ENCODE peak calls at places on chromosomes 3 and 15, in six cellular contexts. W is HCT116, A is K562, V is GM12878, N is HepG2, F is SK-N-SH. L is an unnamed sample.

GRCh38 chr15:68335251-68335650 is 57.7 kb downstream of the FEM1B start:
- DNase-seq in A (no peak), V (no peak), F (no peak), N (no peak), W (no peak), L (no peak)

GRCh38 chr15:52514482-52514881 is 14.2 kb downstream of the MYO5A start:
- DNase-seq in W (no peak), A (no peak), V (no peak), F (no peak), N (no peak), L (no peak)

GRCh38 chr15:55183679-55184078 is 13.1 kb downstream of the RSL24D1 start:
- DNase-seq in W (no peak), V (no peak), N (no peak), A (no peak), F (no peak), L (no peak)

GRCh38 chr15:96108405-96108804 is 222.1 kb upstream of the NR2F2 start:
- DNase-seq in W (no peak), A (no peak), V (no peak), N (no peak), F (no peak), L (no peak)

GRCh38 chr3:26712211-26713026 is 89.8 kb downstream of the LRRC3B start:
- DNase-seq in N (peak), F (peak), A (peak), W (peak), V (no peak), L (peak)

GRCh38 chr15:76460871-76461270 is 124.3 kb downstream of the ISL2 start:
- DNase-seq in N (no peak), F (no peak), A (no peak), W (no peak), V (no peak), L (no peak)

GRCh38 chr3:114418724-114419543 is 125.1 kb downstream of the TIGIT start:
- DNase-seq in F (peak), N (peak), W (peak), V (no peak), A (peak), L (peak)

GRCh38 chr3:5349343-5349742 is 161.8 kb downstream of the EDEM1 start:
- DNase-seq in N (no peak), V (no peak), A (peak), F (no peak), W (no peak), L (no peak)

GRCh38 chr3:23950303-23950702 is 5.2 kb downstream of the NR1D2 start:
- DNase-seq in A (no peak), V (no peak), W (no peak), N (no peak), F (no peak), L (no peak)

GRCh38 chr3:185351371-185351770 is 11.6 kb upstream of the MAP3K13 start:
- DNase-seq in A (no peak), V (no peak), W (no peak), F (no peak), N (no peak), L (no peak)

GRCh38 chr15:73919706-73920105 is 6.6 kb upstream of the LOXL1 start:
- DNase-seq in N (no peak), A (no peak), W (no peak), V (no peak), F (no peak), L (no peak)

GRCh38 chr3:113169876-113170452 is 41.4 kb upstream of the BOC start:
- DNase-seq in F (no peak), N (no peak), V (no peak), W (no peak), A (no peak), L (no peak)

GRCh38 chr3:113165841-113166240 is 45.5 kb upstream of the BOC start:
- DNase-seq in V (no peak), W (no peak), A (no peak), F (no peak), N (no peak), L (no peak)

GRCh38 chr3:113167929-113168771 is 43.2 kb upstream of the BOC start:
- DNase-seq in N (no peak), W (no peak), A (no peak), F (no peak), V (no peak), L (no peak)

GRCh38 chr3:113166357-113166718 is 45.0 kb upstream of the BOC start:
- DNase-seq in F (no peak), V (no peak), N (no peak), A (no peak), W (no peak), L (no peak)

DNA sequence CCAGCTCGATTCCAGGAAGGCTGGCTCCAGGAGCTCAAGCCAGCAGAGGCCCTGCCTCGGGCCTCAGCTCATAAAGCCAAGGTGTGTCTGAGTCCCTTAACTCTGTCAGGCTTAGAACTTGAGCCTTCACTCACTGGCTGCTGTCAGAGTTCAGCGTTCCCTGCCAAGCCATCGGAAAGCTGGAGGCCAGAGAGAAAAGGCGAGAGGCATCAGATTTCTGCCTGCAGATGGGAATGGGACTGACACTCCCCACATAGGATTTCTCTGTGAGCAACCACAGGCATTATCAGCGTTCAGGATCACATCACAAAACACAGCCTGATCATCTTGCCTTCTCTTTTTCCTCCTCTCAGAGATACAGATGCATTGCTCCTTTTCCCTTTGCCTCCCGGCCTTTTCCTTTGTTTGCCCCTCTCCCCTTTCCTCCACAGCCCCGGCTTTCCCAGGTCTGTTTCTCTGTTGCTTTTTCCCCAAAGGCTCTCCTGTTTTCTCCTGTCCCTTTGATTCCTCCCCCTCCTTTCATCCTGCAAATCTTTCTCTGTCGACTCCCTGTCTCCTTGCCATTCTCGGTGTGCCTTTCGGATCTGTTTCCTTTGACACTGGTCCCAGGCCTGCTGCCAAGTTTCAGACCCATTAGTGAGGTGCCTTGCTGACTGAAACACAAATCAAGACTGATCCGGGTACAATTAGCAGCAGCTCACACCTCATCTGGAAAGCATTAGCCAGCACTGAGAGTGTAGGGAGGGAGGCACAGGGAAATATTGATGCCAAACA is 44.5 kb upstream of the BOC start:
- DNase-seq in A (no peak), N (no peak), W (no peak), F (peak), V (no peak), L (no peak)
- TF ChIP-seq SIN3A in A (no peak), N (no peak), W (no peak), F (no peak), V (no peak), L (no peak)

DNA sequence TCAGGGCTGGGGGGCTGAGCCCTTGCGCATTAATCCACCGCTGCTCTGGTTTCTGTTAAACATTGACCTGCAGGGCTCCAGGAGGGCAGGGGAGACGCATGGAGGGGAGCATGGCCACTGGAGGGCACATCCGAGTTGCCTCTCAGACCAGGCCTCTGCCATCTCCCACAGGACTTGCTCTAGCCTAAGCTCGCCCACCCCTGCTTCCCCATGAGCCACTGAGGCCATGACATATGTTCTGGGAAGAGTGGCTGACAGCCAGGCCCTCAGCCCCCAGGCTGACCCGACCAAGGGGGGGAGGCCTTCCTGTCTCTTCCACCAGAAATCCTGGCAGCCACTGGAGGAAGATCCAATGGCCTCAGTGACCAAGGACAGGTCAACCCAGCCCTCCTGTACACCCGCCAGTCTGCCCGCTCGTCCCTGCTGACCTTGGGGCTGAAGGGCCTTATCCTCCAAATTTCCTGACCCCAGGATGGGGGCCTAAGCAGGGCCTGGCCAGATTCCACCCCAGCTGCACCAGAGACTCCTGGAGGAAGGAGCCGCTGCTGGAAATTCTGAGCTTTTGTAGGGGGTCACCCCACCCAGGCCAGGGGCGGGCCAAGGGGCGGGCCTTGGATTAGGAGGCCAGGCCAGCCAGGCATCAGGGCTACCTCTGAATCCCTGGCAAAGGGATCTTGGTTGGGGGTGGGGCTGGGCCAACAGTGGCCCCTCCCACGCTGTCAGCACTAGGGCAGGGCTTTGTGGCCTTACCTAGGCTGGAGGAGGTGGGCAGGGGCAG is at the start of gene HYAL1:
- DNase-seq in F (peak), A (peak), W (peak), N (peak), V (no peak), L (no peak)
- H3K27ac ChIP-seq in F (no peak), A (peak), W (peak), N (peak), V (no peak), L (no peak)

GRCh38 chr15:58934521-58934920 is 1.0 kb upstream of the SLTM start:
- DNase-seq in F (no peak), V (no peak), W (peak), A (no peak), N (no peak), L (no peak)
- H3K4me3 ChIP-seq in F (peak), V (peak), W (peak), A (peak), N (peak), L (peak)

DNA sequence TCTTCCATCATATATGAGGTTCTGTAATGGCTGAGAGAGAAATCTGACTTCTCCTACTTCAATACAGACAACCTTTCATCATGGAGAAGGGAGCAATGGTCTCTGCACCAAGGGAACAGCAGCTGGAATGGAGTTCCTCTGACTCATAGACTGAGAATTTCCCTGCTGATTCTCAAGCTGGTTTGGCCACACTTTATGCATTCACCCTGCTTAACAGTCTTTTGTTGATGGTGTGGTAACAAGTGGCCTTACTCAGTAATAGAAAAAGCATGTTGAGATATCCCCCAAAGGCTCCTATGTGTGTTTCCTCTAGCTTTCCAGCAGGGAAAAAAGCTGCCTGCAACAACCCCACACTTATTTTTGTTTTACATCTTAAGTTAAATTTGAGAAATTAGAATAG is 138.1 kb downstream of the GREM1 start:
- DNase-seq in N (peak), V (no peak), W (peak), F (no peak), A (no peak), L (no peak)
- TF ChIP-seq SIN3A in N (no peak), V (no peak), W (no peak), F (peak), A (no peak), L (no peak)

DNA sequence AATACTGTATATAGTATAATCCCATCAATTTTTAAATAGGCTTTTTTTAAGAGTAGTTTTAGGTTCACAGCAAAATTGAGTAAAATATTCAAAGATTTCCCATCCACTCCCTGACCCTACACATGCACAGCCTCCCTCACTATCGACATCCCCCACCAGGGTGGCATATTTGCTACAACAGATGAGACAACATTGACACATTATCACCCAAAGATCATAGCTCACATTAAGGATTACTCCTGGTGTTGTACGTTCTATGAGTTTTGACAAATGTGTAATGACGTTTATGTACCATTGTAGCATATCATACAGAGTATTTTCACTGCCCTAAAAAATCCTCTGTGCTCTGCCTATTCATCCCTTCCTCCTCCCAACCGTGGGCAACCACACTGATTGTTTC is 39.3 kb downstream of the LHFPL4 start:
- DNase-seq in W (no peak), V (no peak), N (no peak), A (no peak), F (no peak), L (no peak)
- H3K27ac ChIP-seq in W (no peak), V (no peak), N (no peak), A (no peak), F (no peak), L (no peak)

GRCh38 chr3:127732879-127733350 is 60.2 kb downstream of the ABTB1 start:
- DNase-seq in V (no peak), N (no peak), W (no peak), A (no peak), F (no peak), L (no peak)
- H3K4me3 ChIP-seq in V (peak), N (no peak), W (no peak), A (no peak), F (no peak), L (no peak)

GRCh38 chr3:119950666-119951325 is 143.5 kb downstream of the GSK3B start:
- DNase-seq in A (no peak), N (no peak), W (no peak), F (no peak), V (no peak), L (no peak)

GRCh38 chr3:119944091-119944490 is 150.2 kb downstream of the GSK3B start:
- DNase-seq in F (no peak), N (no peak), V (peak), A (no peak), W (no peak), L (no peak)

GRCh38 chr3:119945286-119945685 is 149.0 kb downstream of the GSK3B start:
- DNase-seq in N (no peak), F (peak), V (no peak), W (no peak), A (peak), L (no peak)
- TF ChIP-seq SIN3A in N (no peak), F (no peak), V (no peak), W (no peak), A (no peak), L (no peak)